ENCODE peak calls at places on chromosome 15, in five cellular contexts. O, R, N, S and F are unnamed samples.

GRCh38 chr15:75062706-75063105 is 39.3 kb downstream of the PPCDC start:
- DNase-seq in R (no peak), S (no peak), N (no peak), O (no peak), F (no peak)

GRCh38 chr15:51186121-51186795 is 91.6 kb upstream of the TNFAIP8L3 start:
- DNase-seq in R (no peak), O (no peak), N (no peak), S (no peak), F (no peak)

GRCh38 chr15:92011611-92012367 is 158.3 kb downstream of the SLCO3A1 start:
- DNase-seq in S (no peak), O (no peak), N (peak), R (no peak), F (no peak)

GRCh38 chr15:70650567-70650966 is 112.8 kb downstream of the UACA start:
- DNase-seq in R (no peak), O (no peak), N (no peak), S (no peak), F (no peak)

GRCh38 chr15:99925661-99926461 is 192.6 kb upstream of the LYSMD4 start:
- DNase-seq in O (no peak), S (peak), N (peak), R (peak), F (peak)

GRCh38 chr15:89077750-89078149 is 10.5 kb upstream of the ABHD2 start:
- DNase-seq in R (no peak), S (no peak), N (no peak), O (no peak), F (no peak)

GRCh38 chr15:60255390-60255789 is 142.4 kb downstream of the ANXA2 start:
- DNase-seq in S (no peak), O (peak), R (no peak), N (peak), F (no peak)

GRCh38 chr15:35810007-35810406 is 264.0 kb upstream of the DPH6 start:
- DNase-seq in S (no peak), O (no peak), R (no peak), N (no peak), F (no peak)

GRCh38 chr15:43516801-43517353 is 531 bp upstream of the MAP1A start:
- DNase-seq in N (no peak), O (no peak), R (no peak), S (no peak), F (no peak)

GRCh38 chr15:74038707-74039655 is 43.4 kb downstream of the GOLGA6A start:
- DNase-seq in N (no peak), S (no peak), R (no peak), O (no peak), F (no peak)

GRCh38 chr15:33209575-33210519 is 15.3 kb upstream of the FMN1 start:
- DNase-seq in O (no peak), R (no peak), S (no peak), N (no peak), F (no peak)

GRCh38 chr15:41043276-41043675 is 72.8 kb downstream of the INO80 start:
- DNase-seq in R (no peak), S (no peak), N (no peak), O (no peak), F (no peak)

GRCh38 chr15:51647128-51647562 is 24.6 kb upstream of the DMXL2 start:
- DNase-seq in N (peak), O (peak), S (peak), R (no peak), F (no peak)

GRCh38 chr15:93179704-93180103 is 90.7 kb upstream of the RGMA start:
- DNase-seq in N (no peak), O (no peak), S (no peak), R (no peak), F (no peak)

GRCh38 chr15:99452728-99453643 is 112.8 kb upstream of the MEF2A start:
- DNase-seq in S (peak), R (no peak), O (no peak), N (no peak), F (no peak)